ENCODE peak calls at places on chromosomes 6 and 20, in six cellular contexts. One of them, this sample, is unnamed.

GRCh38 chr20:7195704-7196103 is 428.2 kb downstream of the BMP2 start:
- DNase-seq in H1: no peak
- DNase-seq in H9: no peak
- DNase-seq in neuronal stem cell: no peak
- DNase-seq in trophoblast cell: no peak
- DNase-seq in IMR-90: no peak
- DNase-seq in this sample: peak; percentile 8

GRCh38 chr6:31740397-31741223 is 805 bp downstream of the MSH5 start:
- DNase-seq in H1: no peak
- DNase-seq in H9: no peak
- DNase-seq in neuronal stem cell: no peak
- DNase-seq in trophoblast cell: no peak
- DNase-seq in IMR-90: no peak
- DNase-seq in this sample: no peak

GRCh38 chr6:42979523-42980177 is 669 bp upstream of the PEX6 start:
- DNase-seq in H1: no peak
- DNase-seq in H9: no peak
- DNase-seq in neuronal stem cell: no peak
- DNase-seq in trophoblast cell: no peak
- DNase-seq in IMR-90: peak; percentile 45
- DNase-seq in this sample: peak; percentile 67

GRCh38 chr6:53673138-53673801 is 7.7 kb upstream of the KLHL31 start:
- DNase-seq in H1: no peak
- DNase-seq in H9: no peak
- DNase-seq in neuronal stem cell: no peak
- DNase-seq in trophoblast cell: no peak
- DNase-seq in IMR-90: peak; percentile 83
- DNase-seq in this sample: peak; percentile 69

GRCh38 chr6:12791371-12791770 is 74.8 kb downstream of the PHACTR1 start:
- DNase-seq in H1: no peak
- DNase-seq in H9: no peak
- DNase-seq in neuronal stem cell: no peak
- DNase-seq in trophoblast cell: no peak
- DNase-seq in IMR-90: no peak
- DNase-seq in this sample: no peak

GRCh38 chr6:36029464-36029863 is 1.9 kb downstream of the MAPK14 start:
- DNase-seq in H1: no peak
- DNase-seq in H9: no peak
- DNase-seq in neuronal stem cell: no peak
- DNase-seq in trophoblast cell: peak; percentile 46
- DNase-seq in IMR-90: peak; percentile 85
- DNase-seq in this sample: peak; percentile 79

GRCh38 chr20:11338506-11339306 is 579.0 kb upstream of the BTBD3 start:
- DNase-seq in H1: no peak
- DNase-seq in H9: no peak
- DNase-seq in neuronal stem cell: no peak
- DNase-seq in trophoblast cell: no peak
- DNase-seq in IMR-90: peak; percentile 74
- DNase-seq in this sample: peak; percentile 38

GRCh38 chr6:14883921-14884320 is 361.9 kb upstream of the JARID2 start:
- DNase-seq in H1: no peak
- DNase-seq in H9: peak; percentile 45
- DNase-seq in neuronal stem cell: no peak
- DNase-seq in trophoblast cell: no peak
- DNase-seq in IMR-90: peak; percentile 64
- DNase-seq in this sample: peak; percentile 37

GRCh38 chr6:18226451-18226850 is 37.9 kb downstream of the DEK start:
- DNase-seq in H1: peak; percentile 39
- DNase-seq in H9: no peak
- DNase-seq in neuronal stem cell: no peak
- DNase-seq in trophoblast cell: peak; percentile 94
- DNase-seq in IMR-90: peak; percentile 64
- DNase-seq in this sample: peak; percentile 36

GRCh38 chr6:137700751-137701477 is 166.1 kb upstream of the TNFAIP3 start:
- DNase-seq in H1: no peak
- DNase-seq in H9: no peak
- DNase-seq in neuronal stem cell: no peak
- DNase-seq in trophoblast cell: no peak
- DNase-seq in IMR-90: no peak
- DNase-seq in this sample: no peak

GRCh38 chr20:14235355-14235754 is 102.1 kb downstream of the FLRT3 start:
- DNase-seq in H1: no peak
- DNase-seq in H9: no peak
- DNase-seq in neuronal stem cell: no peak
- DNase-seq in trophoblast cell: no peak
- DNase-seq in IMR-90: peak; percentile 84
- DNase-seq in this sample: peak; percentile 17

GRCh38 chr6:135586388-135586787 is 88.8 kb upstream of the AHI1 start:
- DNase-seq in H1: no peak
- DNase-seq in H9: no peak
- DNase-seq in neuronal stem cell: no peak
- DNase-seq in trophoblast cell: no peak
- DNase-seq in IMR-90: peak; percentile 30
- DNase-seq in this sample: no peak

GRCh38 chr6:30156262-30156599 is 4.8 kb downstream of the TRIM10 start:
- DNase-seq in H1: no peak
- DNase-seq in H9: no peak
- DNase-seq in neuronal stem cell: no peak
- DNase-seq in trophoblast cell: no peak
- DNase-seq in IMR-90: no peak
- DNase-seq in this sample: no peak

GRCh38 chr20:8427419-8428065 is 295.5 kb downstream of the PLCB1 start:
- DNase-seq in H1: no peak
- DNase-seq in H9: no peak
- DNase-seq in neuronal stem cell: no peak
- DNase-seq in trophoblast cell: no peak
- DNase-seq in IMR-90: peak; percentile 17
- DNase-seq in this sample: no peak

GRCh38 chr6:169251822-169252804 is 1.5 kb downstream of the THBS2 start:
- DNase-seq in H1: peak; percentile 56
- DNase-seq in H9: peak; percentile 57
- DNase-seq in neuronal stem cell: no peak
- DNase-seq in trophoblast cell: no peak
- DNase-seq in IMR-90: no peak
- DNase-seq in this sample: no peak

GRCh38 chr6:17714879-17715860 is 8.4 kb upstream of the NUP153 start:
- DNase-seq in H1: no peak
- DNase-seq in H9: no peak
- DNase-seq in neuronal stem cell: no peak
- DNase-seq in trophoblast cell: no peak
- DNase-seq in IMR-90: peak; percentile 98
- DNase-seq in this sample: peak; percentile 94

GRCh38 chr20:61502433-61502832 is 250.4 kb downstream of the CDH4 start:
- DNase-seq in H1: no peak
- DNase-seq in H9: no peak
- DNase-seq in neuronal stem cell: no peak
- DNase-seq in trophoblast cell: no peak
- DNase-seq in IMR-90: peak; percentile 50
- DNase-seq in this sample: peak; percentile 51

GRCh38 chr6:150263765-150264415 is 104.9 kb upstream of the IYD start:
- DNase-seq in H1: no peak
- DNase-seq in H9: no peak
- DNase-seq in neuronal stem cell: no peak
- DNase-seq in trophoblast cell: no peak
- DNase-seq in IMR-90: no peak
- DNase-seq in this sample: no peak

GRCh38 chr20:56601166-56601565 is 27.9 kb upstream of the TFAP2C start:
- DNase-seq in H1: no peak
- DNase-seq in H9: no peak
- DNase-seq in neuronal stem cell: no peak
- DNase-seq in trophoblast cell: no peak
- DNase-seq in IMR-90: no peak
- DNase-seq in this sample: no peak

GRCh38 chr6:134432036-134432435 is 114.1 kb upstream of the SGK1 start:
- DNase-seq in H1: no peak
- DNase-seq in H9: no peak
- DNase-seq in neuronal stem cell: no peak
- DNase-seq in trophoblast cell: no peak
- DNase-seq in IMR-90: no peak
- DNase-seq in this sample: no peak

GRCh38 chr6:35687658-35688604 is 784 bp downstream of the FKBP5 start:
- DNase-seq in H1: peak; percentile 78
- DNase-seq in H9: peak; percentile 69
- DNase-seq in neuronal stem cell: peak; percentile 45
- DNase-seq in trophoblast cell: no peak
- DNase-seq in IMR-90: peak; percentile 57
- DNase-seq in this sample: peak; percentile 62

GRCh38 chr6:10695086-10695657 is 400 bp downstream of the PAK1IP1 start:
- DNase-seq in H1: no peak
- DNase-seq in H9: no peak
- DNase-seq in neuronal stem cell: no peak
- DNase-seq in trophoblast cell: no peak
- DNase-seq in IMR-90: peak; percentile 0
- DNase-seq in this sample: no peak

GRCh38 chr6:43949451-43950110 is 177.7 kb downstream of the MRPL14 start:
- DNase-seq in H1: no peak
- DNase-seq in H9: peak; percentile 10
- DNase-seq in neuronal stem cell: no peak
- DNase-seq in trophoblast cell: no peak
- DNase-seq in IMR-90: no peak
- DNase-seq in this sample: peak; percentile 50

GRCh38 chr20:55774628-55775027 is 230.7 kb downstream of the CBLN4 start:
- DNase-seq in H1: no peak
- DNase-seq in H9: no peak
- DNase-seq in neuronal stem cell: no peak
- DNase-seq in trophoblast cell: no peak
- DNase-seq in IMR-90: no peak
- DNase-seq in this sample: no peak

GRCh38 chr20:54212226-54212625 is 4.3 kb downstream of the PFDN4 start:
- DNase-seq in H1: no peak
- DNase-seq in H9: no peak
- DNase-seq in neuronal stem cell: no peak
- DNase-seq in trophoblast cell: no peak
- DNase-seq in IMR-90: peak; percentile 66
- DNase-seq in this sample: peak; percentile 71

GRCh38 chr6:2760882-2761842 is 4.0 kb upstream of the WRNIP1 start:
- DNase-seq in H1: no peak
- DNase-seq in H9: no peak
- DNase-seq in neuronal stem cell: no peak
- DNase-seq in trophoblast cell: no peak
- DNase-seq in IMR-90: no peak
- DNase-seq in this sample: no peak

GRCh38 chr6:125114248-125114858 is 39.2 kb upstream of the TPD52L1 start:
- DNase-seq in H1: no peak
- DNase-seq in H9: no peak
- DNase-seq in neuronal stem cell: no peak
- DNase-seq in trophoblast cell: peak; percentile 55
- DNase-seq in IMR-90: peak; percentile 61
- DNase-seq in this sample: peak; percentile 66

GRCh38 chr6:148471624-148472494 is 129.2 kb downstream of the SASH1 start:
- DNase-seq in H1: peak; percentile 40
- DNase-seq in H9: no peak
- DNase-seq in neuronal stem cell: no peak
- DNase-seq in trophoblast cell: no peak
- DNase-seq in IMR-90: peak; percentile 52
- DNase-seq in this sample: peak; percentile 88

GRCh38 chr20:52313335-52313963 is 121.9 kb upstream of the ZFP64 start:
- DNase-seq in H1: no peak
- DNase-seq in H9: peak; percentile 58
- DNase-seq in neuronal stem cell: peak; percentile 27
- DNase-seq in trophoblast cell: no peak
- DNase-seq in IMR-90: peak; percentile 35
- DNase-seq in this sample: peak; percentile 64

GRCh38 chr20:35302421-35303335 is 10.5 kb upstream of the FAM83C start:
- DNase-seq in H1: no peak
- DNase-seq in H9: no peak
- DNase-seq in neuronal stem cell: no peak
- DNase-seq in trophoblast cell: no peak
- DNase-seq in IMR-90: peak; percentile 88
- DNase-seq in this sample: no peak

GRCh38 chr6:155078331-155078745 is 83.2 kb downstream of the TIAM2 start:
- DNase-seq in H1: no peak
- DNase-seq in H9: no peak
- DNase-seq in neuronal stem cell: no peak
- DNase-seq in trophoblast cell: no peak
- DNase-seq in IMR-90: no peak
- DNase-seq in this sample: no peak
- H3K9ac ChIP-seq in H1: no peak overlapping the region
- H3K9ac ChIP-seq in H9: no peak overlapping the region
- H3K9ac ChIP-seq in neuronal stem cell: peak overlapping the region; percentile 27
- H3K9ac ChIP-seq in trophoblast cell: no peak overlapping the region
- H3K9ac ChIP-seq in IMR-90: no peak overlapping the region
- H3K9ac ChIP-seq in this sample: peak overlapping the region; percentile 56

DNA sequence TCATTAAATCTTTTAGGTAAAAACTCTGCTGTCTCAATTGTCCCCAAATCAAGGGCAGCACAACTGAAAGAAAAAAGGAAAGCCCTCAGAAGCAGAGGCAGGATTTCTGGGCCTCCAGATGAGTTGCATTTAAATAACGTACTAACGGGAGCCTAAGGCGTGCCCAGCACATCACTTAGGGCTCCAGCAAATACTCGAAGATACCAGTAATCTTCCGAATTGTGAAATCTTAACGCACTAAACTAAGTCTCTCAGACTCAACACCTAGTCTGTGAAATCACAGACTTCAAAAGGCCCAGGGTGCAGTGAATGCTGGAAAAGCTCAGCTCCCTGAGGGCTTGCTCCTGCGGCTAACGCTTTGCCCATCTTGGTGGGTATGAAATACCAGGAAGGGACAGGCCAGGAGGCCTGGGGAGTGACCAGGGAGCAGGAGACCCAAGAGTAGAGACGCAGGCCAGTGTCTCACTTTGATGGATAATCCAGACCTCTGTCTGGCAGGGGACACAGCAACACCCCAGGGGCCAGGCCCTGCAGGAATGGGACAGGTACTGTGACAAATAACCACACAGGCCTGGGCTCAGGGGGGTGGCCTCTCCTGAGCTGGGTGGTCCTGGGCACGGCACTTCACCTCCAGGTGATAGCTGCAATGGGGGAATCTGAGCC is 36.4 kb downstream of the RRBP1 start:
- DNase-seq in H1: no peak
- DNase-seq in H9: no peak
- DNase-seq in neuronal stem cell: no peak
- DNase-seq in trophoblast cell: peak; percentile 34
- DNase-seq in IMR-90: no peak
- DNase-seq in this sample: no peak
- H3K79me1 ChIP-seq in H1: peaks cover 31% of the 10 kb centered on the region
- H3K79me1 ChIP-seq in H9: peaks cover 7% of the 10 kb centered on the region
- H3K79me1 ChIP-seq in neuronal stem cell: peaks cover 3% of the 10 kb centered on the region
- H3K79me1 ChIP-seq in trophoblast cell: no peaks in the 10 kb centered on the region
- H3K79me1 ChIP-seq in IMR-90: peaks cover 25% of the 10 kb centered on the region
- H3K79me1 ChIP-seq in this sample: peaks cover 29% of the 10 kb centered on the region

GRCh38 chr6:106145741-106146227 is 59.6 kb downstream of the PRDM1 start:
- DNase-seq in H1: no peak
- DNase-seq in H9: no peak
- DNase-seq in neuronal stem cell: no peak
- DNase-seq in trophoblast cell: no peak
- DNase-seq in IMR-90: peak; percentile 59
- DNase-seq in this sample: no peak
- H2AFZ ChIP-seq in H1: peak overlapping the region; percentile 89
- H2AFZ ChIP-seq in H9: no peak overlapping the region
- H2AFZ ChIP-seq in neuronal stem cell: no peak overlapping the region
- H2AFZ ChIP-seq in trophoblast cell: no peak overlapping the region
- H2AFZ ChIP-seq in IMR-90: peak overlapping the region; percentile 16
- H2AFZ ChIP-seq in this sample: no peak overlapping the region

DNA sequence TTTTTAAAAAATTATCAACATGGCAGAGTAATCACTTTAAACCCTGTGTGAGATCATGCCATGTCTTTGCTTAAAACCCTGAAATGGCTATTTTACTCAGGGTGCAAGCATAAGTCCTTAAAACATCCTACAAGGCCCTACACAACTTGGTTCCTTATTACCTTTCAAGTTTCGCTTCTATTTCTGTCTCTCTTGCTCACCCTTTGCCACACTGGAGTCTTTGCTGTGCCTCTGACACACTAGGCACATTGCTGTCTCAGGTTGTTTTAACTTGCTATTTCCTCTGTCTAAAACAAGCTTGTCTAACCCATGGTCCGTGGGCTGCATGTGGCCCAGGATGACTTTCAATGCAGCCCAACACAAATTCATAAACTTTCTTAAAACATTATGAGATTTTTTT is 55.6 kb downstream of the KIAA0408 start:
- DNase-seq in H1: no peak
- DNase-seq in H9: no peak
- DNase-seq in neuronal stem cell: no peak
- DNase-seq in trophoblast cell: no peak
- DNase-seq in IMR-90: no peak
- DNase-seq in this sample: no peak
- H3K9ac ChIP-seq in H1: no peak overlapping the region
- H3K9ac ChIP-seq in H9: no peak overlapping the region
- H3K9ac ChIP-seq in neuronal stem cell: no peak overlapping the region
- H3K9ac ChIP-seq in trophoblast cell: no peak overlapping the region
- H3K9ac ChIP-seq in IMR-90: no peak overlapping the region
- H3K9ac ChIP-seq in this sample: no peak overlapping the region